ENCODE peak calls at places on chromosomes 11 and 22, in four cellular contexts. S, H, L and J are unnamed samples.

GRCh38 chr22:48353116-48353947 is 1474.3 kb downstream of the BRD1 start:
- DNase-seq in S (no peak), H (peak; percentile 71), L (no peak), J (no peak)

GRCh38 chr11:123584186-123584585 is 70.2 kb downstream of the SCN3B start:
- DNase-seq in S (no peak), H (no peak), L (no peak), J (no peak)

GRCh38 chr22:46617250-46618103 is 2.7 kb upstream of the GRAMD4 start:
- DNase-seq in S (no peak), H (no peak), L (no peak), J (no peak)

GRCh38 chr11:98625526-98625925 is 395.2 kb upstream of the CNTN5 start:
- DNase-seq in S (no peak), H (no peak), L (no peak), J (no peak)

GRCh38 chr22:30392661-30393321 is 4.0 kb upstream of the SEC14L2 start:
- DNase-seq in S (no peak), H (no peak), L (no peak), J (no peak)

GRCh38 chr22:44658371-44658953 is 43.5 kb upstream of the PRR5 start:
- DNase-seq in S (no peak), H (no peak), L (no peak), J (no peak)

GRCh38 chr22:48702573-48703264 is 1125.0 kb downstream of the BRD1 start:
- DNase-seq in S (peak; percentile 34), H (no peak), L (no peak), J (no peak)

GRCh38 chr22:39478461-39478860 is 21.6 kb downstream of the MGAT3 start:
- DNase-seq in S (no peak), H (no peak), L (no peak), J (peak; percentile 41)

GRCh38 chr22:27687984-27688545 is 113.5 kb downstream of the MN1 start:
- DNase-seq in S (no peak), H (no peak), L (no peak), J (no peak)

GRCh38 chr11:60699282-60699681 is at the start of gene MS4A8:
- DNase-seq in S (no peak), H (no peak), L (no peak), J (no peak)

GRCh38 chr11:92382311-92382710 is 157.7 kb downstream of the FAT3 start:
- DNase-seq in S (no peak), H (no peak), L (no peak), J (no peak)

GRCh38 chr22:32864041-32864440 is 62.5 kb downstream of the TIMP3 start:
- DNase-seq in S (no peak), H (no peak), L (no peak), J (no peak)

DNA sequence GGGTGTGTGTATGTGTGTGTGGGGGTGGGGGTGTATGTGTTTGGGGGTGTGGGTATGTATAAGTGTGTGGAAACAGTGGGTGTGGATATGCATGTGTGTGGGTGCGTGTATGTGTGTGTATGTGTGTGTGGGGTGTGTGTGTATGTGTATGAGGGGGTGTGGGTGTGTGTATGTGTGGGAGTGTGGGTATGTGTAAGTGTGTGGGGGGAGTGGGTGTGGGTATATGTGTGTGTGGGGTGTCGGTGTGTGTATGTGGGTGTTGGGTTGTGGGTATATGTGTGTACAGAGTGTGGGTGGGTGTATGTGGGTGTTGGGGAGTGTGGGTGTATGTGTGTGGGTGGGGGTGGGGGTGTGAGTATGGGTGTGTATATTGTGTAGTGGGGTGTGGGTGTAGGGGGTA is 206.0 kb downstream of the OPCML start:
- DNase-seq in S (no peak), H (no peak), L (no peak), J (no peak)
- TF ChIP-seq POLR2A in S (no peak), H (no peak), L (no peak), J (no peak)

GRCh38 chr11:1521382-1522080 is 35.0 kb upstream of the MOB2 start:
- DNase-seq in S (no peak), H (no peak), L (peak; percentile 75), J (no peak)
- TF ChIP-seq POLR2A in S (no peak), H (no peak), L (no peak), J (no peak)

DNA sequence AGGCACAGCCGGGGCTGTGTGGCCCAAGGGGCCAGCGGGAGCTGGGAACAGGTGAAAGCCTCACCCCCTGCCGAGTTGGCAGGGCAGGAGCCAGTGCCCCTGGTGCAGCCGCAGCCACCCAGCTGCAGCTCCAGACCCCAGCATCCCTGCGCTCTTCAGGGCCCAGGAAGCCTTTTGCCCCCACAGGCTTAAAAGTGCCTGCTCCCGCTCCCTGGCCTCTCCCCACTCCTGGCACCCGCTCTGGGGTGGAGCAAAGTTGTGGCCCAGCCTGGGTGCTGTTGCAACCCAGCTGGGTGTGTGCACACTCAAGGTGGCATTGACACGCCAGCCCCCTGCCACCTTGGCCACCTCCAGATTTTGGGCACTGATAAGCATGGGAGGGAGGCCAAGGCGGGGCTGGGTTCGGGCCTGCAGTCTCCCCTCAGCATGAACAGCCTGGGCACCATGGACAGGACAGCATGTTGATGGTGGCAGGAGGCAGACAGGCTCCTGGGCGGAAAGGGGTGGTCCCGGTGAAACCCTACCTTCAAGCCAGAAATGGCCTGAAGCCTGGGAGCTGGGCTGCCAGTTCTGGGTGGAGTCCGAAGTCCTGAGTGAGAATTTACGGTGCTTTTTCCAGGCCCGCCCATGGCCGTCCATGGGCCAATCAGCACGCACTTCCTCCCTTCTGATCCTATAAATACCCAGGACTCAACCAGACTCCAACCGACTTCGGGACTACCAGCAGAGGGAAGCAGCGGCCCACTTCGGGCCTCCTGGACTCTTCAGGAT is 23.5 kb upstream of the RNASEH2C start:
- DNase-seq in S (no peak), H (peak; percentile 49), L (no peak), J (no peak)
- TF ChIP-seq POLR2A in S (no peak), H (no peak), L (no peak), J (no peak)

GRCh38 chr11:73969991-73970800 is 12.4 kb downstream of the UCP2 start:
- DNase-seq in S (no peak), H (no peak), L (no peak), J (peak; percentile 88)

GRCh38 chr11:73972620-73973449 is 9.8 kb downstream of the UCP2 start:
- DNase-seq in S (no peak), H (no peak), L (no peak), J (no peak)

GRCh38 chr11:73969091-73969490 is 13.6 kb downstream of the UCP2 start:
- DNase-seq in S (no peak), H (no peak), L (no peak), J (no peak)

GRCh38 chr11:73972187-73972586 is 10.5 kb downstream of the UCP2 start:
- DNase-seq in S (no peak), H (no peak), L (no peak), J (no peak)

GRCh38 chr11:73971175-73971719 is 11.4 kb downstream of the UCP2 start:
- DNase-seq in S (no peak), H (no peak), L (no peak), J (peak; percentile 42)
- TF ChIP-seq POLR2A in S (no peak), H (no peak), L (no peak), J (peak; percentile 86)